ENCODE peak calls at places on chromosomes 6 and 20, in seven cellular contexts. K is HCT116, F is H1, W is SK-N-SH, R is HepG2, T is GM12878, D is K562. U is an unnamed sample.

GRCh38 chr6:18183736-18184135 is 28.5 kb downstream of the KDM1B start:
- DNase-seq in W (no peak), T (no peak), R (no peak), K (no peak), F (no peak), D (no peak), U (no peak)

GRCh38 chr6:157668034-157668401 is 155.0 kb upstream of the SNX9 start:
- DNase-seq in K (no peak), T (no peak), R (no peak), D (no peak), F (no peak), W (no peak), U (no peak)

GRCh38 chr6:83431545-83432165 is 804 bp upstream of the ME1 start:
- DNase-seq in F (no peak), D (no peak), K (peak; percentile 44), W (no peak), T (no peak), R (no peak), U (no peak)

GRCh38 chr6:139872635-139873034 is 498.2 kb upstream of the CITED2 start:
- DNase-seq in W (no peak), R (no peak), D (no peak), F (no peak), K (no peak), T (no peak), U (no peak)

GRCh38 chr6:169439710-169440109 is 186.1 kb upstream of the THBS2 start:
- DNase-seq in R (no peak), T (no peak), D (no peak), K (no peak), F (no peak), W (no peak), U (no peak)

GRCh38 chr6:167136376-167136775 is 13.5 kb downstream of the CCR6 start:
- DNase-seq in R (no peak), K (no peak), F (no peak), W (no peak), T (no peak), D (no peak), U (no peak)

GRCh38 chr20:24816907-24817306 is 132.2 kb upstream of the CST7 start:
- DNase-seq in D (no peak), W (no peak), R (no peak), K (no peak), T (no peak), F (no peak), U (no peak)

GRCh38 chr20:24118781-24119175 is 130.2 kb upstream of the GGTLC1 start:
- DNase-seq in T (no peak), R (no peak), K (no peak), D (no peak), F (no peak), W (peak; percentile 34), U (no peak)

GRCh38 chr6:138229663-138230194 is 11.4 kb upstream of the PBOV1 start:
- DNase-seq in W (no peak), K (no peak), R (no peak), F (no peak), D (no peak), T (no peak), U (no peak)

GRCh38 chr6:85677243-85677956 is 34.7 kb upstream of the SYNCRIP start:
- DNase-seq in W (no peak), T (no peak), K (no peak), D (no peak), R (no peak), F (no peak), U (no peak)

GRCh38 chr6:6866656-6867390 is 240.9 kb upstream of the RREB1 start:
- DNase-seq in D (no peak), W (no peak), K (no peak), F (no peak), T (no peak), R (no peak), U (no peak)

GRCh38 chr6:31125586-31126363 is 5.5 kb upstream of the CDSN start:
- DNase-seq in T (no peak), K (no peak), D (no peak), W (no peak), R (no peak), F (no peak), U (no peak)

GRCh38 chr6:124517339-124517738 is 444.9 kb upstream of the RNF217 start:
- DNase-seq in D (no peak), K (no peak), W (no peak), R (no peak), F (no peak), T (no peak), U (no peak)

GRCh38 chr6:2221724-2222274 is 23.6 kb downstream of the GMDS start:
- DNase-seq in F (no peak), D (no peak), R (no peak), K (no peak), W (no peak), T (no peak), U (peak; percentile 19)

GRCh38 chr6:140124498-140124897 is 750.0 kb upstream of the CITED2 start:
- DNase-seq in K (no peak), T (no peak), R (peak; percentile 9), W (no peak), D (no peak), F (no peak), U (no peak)

GRCh38 chr6:41428995-41429417 is 93.6 kb downstream of the NCR2 start:
- DNase-seq in R (no peak), F (no peak), T (no peak), D (no peak), K (no peak), W (no peak), U (no peak)

GRCh38 chr6:170125447-170126300 is 165.2 kb downstream of the DLL1 start:
- DNase-seq in F (no peak), K (no peak), W (peak; percentile 59), D (no peak), T (no peak), R (no peak), U (no peak)

GRCh38 chr20:38123021-38123587 is 42.0 kb downstream of the TGM2 start:
- DNase-seq in R (peak; percentile 78), F (no peak), K (no peak), T (no peak), D (peak; percentile 44), W (no peak), U (no peak)

GRCh38 chr20:33994624-33994913 is 858 bp downstream of the RALY start:
- DNase-seq in W (no peak), K (no peak), T (no peak), D (no peak), R (no peak), F (no peak), U (no peak)

GRCh38 chr20:33992145-33992922 is 1.4 kb upstream of the RALY start:
- DNase-seq in T (no peak), F (no peak), W (no peak), R (no peak), K (no peak), D (no peak), U (no peak)

GRCh38 chr20:33993800-33994623 is at the start of gene RALY:
- DNase-seq in T (no peak), W (peak; percentile 82), K (peak; percentile 24), D (peak; percentile 77), R (peak; percentile 81), F (peak; percentile 41), U (peak; percentile 87)

GRCh38 chr20:33992923-33993799 is 550 bp upstream of the RALY start:
- DNase-seq in W (peak; percentile 98), R (peak; percentile 100), D (peak; percentile 99), K (peak; percentile 95), F (peak; percentile 97), T (peak; percentile 93), U (peak; percentile 96)

GRCh38 chr20:33995053-33995816 is 1.5 kb downstream of the RALY start:
- DNase-seq in F (no peak), W (no peak), T (no peak), D (no peak), K (no peak), R (no peak), U (no peak)
- TF ChIP-seq JUND in F (no peak), W (no peak), T (no peak), D (no peak), K (no peak), R (no peak), U (no peak)

GRCh38 chr6:84551797-84552196 is 212.6 kb downstream of the TBX18 start:
- DNase-seq in D (no peak), K (no peak), R (no peak), F (no peak), W (no peak), T (no peak), U (no peak)

GRCh38 chr6:84553527-84553926 is 210.9 kb downstream of the TBX18 start:
- DNase-seq in F (no peak), K (no peak), R (no peak), T (no peak), D (no peak), W (no peak), U (no peak)

GRCh38 chr6:84554706-84555105 is 209.7 kb downstream of the TBX18 start:
- DNase-seq in R (no peak), F (no peak), T (no peak), D (no peak), K (no peak), W (no peak), U (no peak)

GRCh38 chr6:84556541-84557335 is 207.7 kb downstream of the TBX18 start:
- DNase-seq in T (no peak), D (no peak), K (no peak), F (no peak), W (no peak), R (no peak), U (no peak)

GRCh38 chr6:84554069-84554468 is 210.3 kb downstream of the TBX18 start:
- DNase-seq in W (no peak), T (no peak), F (no peak), R (no peak), D (no peak), K (no peak), U (no peak)
- TF ChIP-seq JUND in W (no peak), T (no peak), F (no peak), R (no peak), D (no peak), K (no peak), U (no peak)

GRCh38 chr6:168155821-168156741 is 77.1 kb upstream of the FRMD1 start:
- DNase-seq in R (peak; percentile 20), D (no peak), T (no peak), W (no peak), F (no peak), K (no peak), U (no peak)

GRCh38 chr6:168152306-168152963 is 73.4 kb upstream of the FRMD1 start:
- DNase-seq in F (no peak), R (no peak), D (no peak), W (no peak), T (no peak), K (no peak), U (no peak)

GRCh38 chr6:168156742-168157265 is 77.8 kb upstream of the FRMD1 start:
- DNase-seq in T (no peak), R (no peak), K (no peak), F (no peak), D (no peak), W (no peak), U (no peak)

GRCh38 chr6:168155193-168155592 is 76.2 kb upstream of the FRMD1 start:
- DNase-seq in R (no peak), K (no peak), T (no peak), W (no peak), F (no peak), D (no peak), U (no peak)

GRCh38 chr6:168154263-168154917 is 75.4 kb upstream of the FRMD1 start:
- DNase-seq in W (no peak), T (no peak), F (no peak), K (no peak), R (no peak), D (no peak), U (no peak)
- TF ChIP-seq JUND in W (no peak), T (no peak), F (no peak), K (no peak), R (no peak), D (no peak), U (no peak)

GRCh38 chr20:58420798-58421496 is 31.9 kb downstream of the VAPB start:
- DNase-seq in F (no peak), K (peak; percentile 3), W (no peak), T (no peak), R (no peak), D (no peak), U (no peak)
- TF ChIP-seq JUND in F (no peak), K (peak; percentile 12), W (peak; percentile 51), T (no peak), R (no peak), D (peak; percentile 56), U (no peak)